ENCODE peak calls at places on chromosomes 3 and 15, in four cellular contexts. One of them, this sample, is unnamed.

GRCh38 chr3:126551066-126551838 is 7.5 kb downstream of the C3orf22 start:
- DNase-seq in mesenteric fat pad: peak
- DNase-seq in endothelial cell: peak
- DNase-seq in cardiac muscle cell: no peak
- DNase-seq in this sample: no peak

GRCh38 chr15:31439328-31439727 is 112.7 kb downstream of the KLF13 start:
- DNase-seq in mesenteric fat pad: no peak
- DNase-seq in endothelial cell: peak
- DNase-seq in cardiac muscle cell: no peak
- DNase-seq in this sample: peak

GRCh38 chr3:52181543-52181942 is 16.4 kb upstream of the ALAS1 start:
- DNase-seq in mesenteric fat pad: no peak
- DNase-seq in endothelial cell: no peak
- DNase-seq in cardiac muscle cell: no peak
- DNase-seq in this sample: no peak

GRCh38 chr3:157407769-157408168 is 28.9 kb upstream of the PTX3 start:
- DNase-seq in mesenteric fat pad: no peak
- DNase-seq in endothelial cell: no peak
- DNase-seq in cardiac muscle cell: no peak
- DNase-seq in this sample: no peak

GRCh38 chr3:49469037-49469875 is 811 bp upstream of the DAG1 start:
- DNase-seq in mesenteric fat pad: no peak
- DNase-seq in endothelial cell: peak
- DNase-seq in cardiac muscle cell: peak
- DNase-seq in this sample: peak

GRCh38 chr3:15291589-15292541 is 40.5 kb downstream of the SH3BP5 start:
- DNase-seq in mesenteric fat pad: no peak
- DNase-seq in endothelial cell: no peak
- DNase-seq in cardiac muscle cell: no peak
- DNase-seq in this sample: no peak

GRCh38 chr3:188656196-188656982 is 502.4 kb downstream of the LPP start:
- DNase-seq in mesenteric fat pad: no peak
- DNase-seq in endothelial cell: no peak
- DNase-seq in cardiac muscle cell: no peak
- DNase-seq in this sample: no peak

GRCh38 chr3:182908471-182908870 is 71.9 kb downstream of the DCUN1D1 start:
- DNase-seq in mesenteric fat pad: no peak
- DNase-seq in endothelial cell: no peak
- DNase-seq in cardiac muscle cell: no peak
- DNase-seq in this sample: no peak

GRCh38 chr3:16548721-16549120 is 35.2 kb upstream of the RFTN1 start:
- DNase-seq in mesenteric fat pad: no peak
- DNase-seq in endothelial cell: no peak
- DNase-seq in cardiac muscle cell: no peak
- DNase-seq in this sample: no peak

GRCh38 chr15:92069308-92070244 is 216.1 kb downstream of the SLCO3A1 start:
- DNase-seq in mesenteric fat pad: no peak
- DNase-seq in endothelial cell: no peak
- DNase-seq in cardiac muscle cell: no peak
- DNase-seq in this sample: no peak

GRCh38 chr15:100183921-100184480 is 157.8 kb downstream of the ADAMTS17 start:
- DNase-seq in mesenteric fat pad: peak
- DNase-seq in endothelial cell: no peak
- DNase-seq in cardiac muscle cell: no peak
- DNase-seq in this sample: no peak

GRCh38 chr15:55744026-55744655 is 1.2 kb upstream of the PRTG start:
- DNase-seq in mesenteric fat pad: no peak
- DNase-seq in endothelial cell: no peak
- DNase-seq in cardiac muscle cell: no peak
- DNase-seq in this sample: no peak

GRCh38 chr15:46386356-46386755 is 751.5 kb downstream of the SQOR start:
- DNase-seq in mesenteric fat pad: no peak
- DNase-seq in endothelial cell: no peak
- DNase-seq in cardiac muscle cell: no peak
- DNase-seq in this sample: no peak

GRCh38 chr15:65841121-65841930 is 28.0 kb upstream of the RAB11A start:
- DNase-seq in mesenteric fat pad: no peak
- DNase-seq in endothelial cell: no peak
- DNase-seq in cardiac muscle cell: no peak
- DNase-seq in this sample: peak

GRCh38 chr3:10389341-10389740 is 68.4 kb upstream of the SEC13 start:
- DNase-seq in mesenteric fat pad: no peak
- DNase-seq in endothelial cell: no peak
- DNase-seq in cardiac muscle cell: no peak
- DNase-seq in this sample: no peak

GRCh38 chr3:184040010-184040409 is 8.5 kb downstream of the HTR3D start:
- DNase-seq in mesenteric fat pad: no peak
- DNase-seq in endothelial cell: peak
- DNase-seq in cardiac muscle cell: peak
- DNase-seq in this sample: peak

GRCh38 chr3:59545369-59545768 is 495.5 kb upstream of the CFAP20DC start:
- DNase-seq in mesenteric fat pad: no peak
- DNase-seq in endothelial cell: no peak
- DNase-seq in cardiac muscle cell: peak
- DNase-seq in this sample: no peak

GRCh38 chr15:34793071-34793470 is 2.3 kb downstream of the ACTC1 start:
- DNase-seq in mesenteric fat pad: no peak
- DNase-seq in endothelial cell: no peak
- DNase-seq in cardiac muscle cell: no peak
- DNase-seq in this sample: no peak

GRCh38 chr15:66620744-66621344 is 55.0 kb upstream of the LCTL start:
- DNase-seq in mesenteric fat pad: no peak
- DNase-seq in endothelial cell: no peak
- DNase-seq in cardiac muscle cell: no peak
- DNase-seq in this sample: no peak

GRCh38 chr3:46695962-46696922 is 2.8 kb upstream of the ALS2CL start:
- DNase-seq in mesenteric fat pad: no peak
- DNase-seq in endothelial cell: no peak
- DNase-seq in cardiac muscle cell: peak
- DNase-seq in this sample: no peak

GRCh38 chr3:30658328-30659052 is 52.1 kb downstream of the TGFBR2 start:
- DNase-seq in mesenteric fat pad: no peak
- DNase-seq in endothelial cell: no peak
- DNase-seq in cardiac muscle cell: no peak
- DNase-seq in this sample: peak

GRCh38 chr3:192825657-192826200 is 91.9 kb downstream of the MB21D2 start:
- DNase-seq in mesenteric fat pad: no peak
- DNase-seq in endothelial cell: no peak
- DNase-seq in cardiac muscle cell: no peak
- DNase-seq in this sample: no peak

GRCh38 chr3:193897791-193898190 is 238.2 kb upstream of the HES1 start:
- DNase-seq in mesenteric fat pad: no peak
- DNase-seq in endothelial cell: no peak
- DNase-seq in cardiac muscle cell: peak
- DNase-seq in this sample: no peak

GRCh38 chr3:80190051-80190450 is 422.3 kb upstream of the ROBO1 start:
- DNase-seq in mesenteric fat pad: no peak
- DNase-seq in endothelial cell: no peak
- DNase-seq in cardiac muscle cell: no peak
- DNase-seq in this sample: peak

GRCh38 chr3:188218571-188218970 is 64.6 kb downstream of the LPP start:
- DNase-seq in mesenteric fat pad: no peak
- DNase-seq in endothelial cell: no peak
- DNase-seq in cardiac muscle cell: no peak
- DNase-seq in this sample: peak

GRCh38 chr3:85185495-85185894 is 226.7 kb downstream of the CADM2 start:
- DNase-seq in mesenteric fat pad: no peak
- DNase-seq in endothelial cell: no peak
- DNase-seq in cardiac muscle cell: no peak
- DNase-seq in this sample: no peak

GRCh38 chr3:196399485-196399945 is 32.7 kb downstream of the UBXN7 start:
- DNase-seq in mesenteric fat pad: no peak
- DNase-seq in endothelial cell: no peak
- DNase-seq in cardiac muscle cell: no peak
- DNase-seq in this sample: no peak

GRCh38 chr3:70108072-70108471 is 108.5 kb downstream of the SAMMSON start:
- DNase-seq in mesenteric fat pad: no peak
- DNase-seq in endothelial cell: peak
- DNase-seq in cardiac muscle cell: no peak
- DNase-seq in this sample: peak

GRCh38 chr3:64037084-64037483 is 13.8 kb upstream of the PSMD6 start:
- DNase-seq in mesenteric fat pad: no peak
- DNase-seq in endothelial cell: no peak
- DNase-seq in cardiac muscle cell: no peak
- DNase-seq in this sample: no peak

GRCh38 chr15:43352693-43353382 is 18.0 kb downstream of the ZSCAN29 start:
- DNase-seq in mesenteric fat pad: no peak
- DNase-seq in endothelial cell: no peak
- DNase-seq in cardiac muscle cell: no peak
- DNase-seq in this sample: no peak

GRCh38 chr15:77387355-77388105 is 32.4 kb downstream of the PEAK1 start:
- DNase-seq in mesenteric fat pad: no peak
- DNase-seq in endothelial cell: no peak
- DNase-seq in cardiac muscle cell: no peak
- DNase-seq in this sample: no peak

GRCh38 chr3:140223631-140224030 is 288.6 kb downstream of the CLSTN2 start:
- DNase-seq in mesenteric fat pad: no peak
- DNase-seq in endothelial cell: no peak
- DNase-seq in cardiac muscle cell: no peak
- DNase-seq in this sample: no peak

GRCh38 chr3:67414740-67415139 is 239.7 kb downstream of the SUCLG2 start:
- DNase-seq in mesenteric fat pad: no peak
- DNase-seq in endothelial cell: no peak
- DNase-seq in cardiac muscle cell: no peak
- DNase-seq in this sample: no peak

GRCh38 chr3:129409541-129409940 is 18.9 kb downstream of the EFCAB12 start:
- DNase-seq in mesenteric fat pad: no peak
- DNase-seq in endothelial cell: no peak
- DNase-seq in cardiac muscle cell: no peak
- DNase-seq in this sample: no peak

GRCh38 chr3:9951962-9952805 is at the start of gene PRRT3:
- DNase-seq in mesenteric fat pad: peak
- DNase-seq in endothelial cell: peak
- DNase-seq in cardiac muscle cell: peak
- DNase-seq in this sample: peak

GRCh38 chr15:42627485-42627884 is 52.1 kb downstream of the STARD9 start:
- DNase-seq in mesenteric fat pad: no peak
- DNase-seq in endothelial cell: no peak
- DNase-seq in cardiac muscle cell: no peak
- DNase-seq in this sample: no peak

GRCh38 chr15:101464999-101465669 is 24.4 kb downstream of the PCSK6 start:
- DNase-seq in mesenteric fat pad: peak
- DNase-seq in endothelial cell: no peak
- DNase-seq in cardiac muscle cell: no peak
- DNase-seq in this sample: no peak

GRCh38 chr15:56410712-56411111 is 45.5 kb downstream of the TEX9 start:
- DNase-seq in mesenteric fat pad: no peak
- DNase-seq in endothelial cell: no peak
- DNase-seq in cardiac muscle cell: no peak
- DNase-seq in this sample: no peak

This sample was measured in HAP-1.